ENCODE peak calls at places on chromosome 20, in six cellular contexts. N is activated CD8-positive, alpha-beta T cell treated with anti-CD3 and anti-CD28 coated beads for 36 hours; J is dorsolateral prefrontal cortex; Z is lower leg skin; R is CD4-positive, alpha-beta T cell; S is RWPE2. F is an unnamed sample.
A peak's percentile ranks its signal among the peaks of the same experiment; 100 is the strongest.

GRCh38 chr20:7967199-7967844 is 27.1 kb upstream of the HAO1 start:
- DNase-seq in N (no peak), J (no peak), Z (no peak), R (no peak), S (no peak), F (no peak)

GRCh38 chr20:4297141-4297826 is 281.9 kb upstream of the RNF24 start:
- DNase-seq in N (no peak), J (no peak), Z (peak; percentile 39), R (no peak), S (no peak), F (no peak)

GRCh38 chr20:36847009-36847709 is 28.8 kb upstream of the TLDC2 start:
- DNase-seq in N (no peak), J (peak; percentile 76), Z (peak; percentile 79), R (no peak), S (peak; percentile 96), F (no peak)

GRCh38 chr20:24208652-24209051 is 220.1 kb upstream of the GGTLC1 start:
- DNase-seq in N (no peak), J (no peak), Z (no peak), R (no peak), S (no peak), F (no peak)

GRCh38 chr20:52783769-52784168 is 188.4 kb upstream of the TSHZ2 start:
- DNase-seq in N (peak; percentile 26), J (no peak), Z (no peak), R (no peak), S (no peak), F (no peak)

GRCh38 chr20:25399038-25399430 is 8.4 kb upstream of the ABHD12 start:
- DNase-seq in N (peak; percentile 37), J (peak; percentile 21), Z (peak; percentile 31), R (no peak), S (no peak), F (peak; percentile 29)

GRCh38 chr20:419556-420168 is 11.6 kb downstream of the RBCK1 start:
- DNase-seq in N (no peak), J (peak; percentile 51), Z (no peak), R (no peak), S (no peak), F (no peak)

GRCh38 chr20:59439243-59439642 is 138.8 kb downstream of the EDN3 start:
- DNase-seq in N (no peak), J (no peak), Z (no peak), R (no peak), S (no peak), F (no peak)

GRCh38 chr20:44805991-44806729 is 4.2 kb downstream of the RIMS4 start:
- DNase-seq in N (no peak), J (peak; percentile 76), Z (peak; percentile 18), R (no peak), S (peak; percentile 81), F (peak; percentile 54)

GRCh38 chr20:23622839-23623343 is 14.9 kb downstream of the CST3 start:
- DNase-seq in N (no peak), J (no peak), Z (peak; percentile 76), R (no peak), S (no peak), F (no peak)

GRCh38 chr20:5215592-5216304 is 88.9 kb downstream of the CDS2 start:
- DNase-seq in N (no peak), J (no peak), Z (no peak), R (no peak), S (no peak), F (no peak)

GRCh38 chr20:61252601-61253263 is 671 bp downstream of the CDH4 start:
- DNase-seq in N (no peak), J (peak; percentile 14), Z (no peak), R (no peak), S (peak; percentile 82), F (peak; percentile 23)
- TF ChIP-seq CTCF in N (no peak), J (peak; percentile 4), Z (no peak), R (no peak), S (no peak), F (no peak)

GRCh38 chr20:19457551-19457950 is 245.1 kb downstream of the SLC24A3 start:
- DNase-seq in N (no peak), J (no peak), Z (no peak), R (no peak), S (no peak), F (no peak)

GRCh38 chr20:19463597-19463996 is 251.2 kb downstream of the SLC24A3 start:
- DNase-seq in N (no peak), J (no peak), Z (no peak), R (no peak), S (no peak), F (no peak)

GRCh38 chr20:19460386-19460785 is 247.9 kb downstream of the SLC24A3 start:
- DNase-seq in N (no peak), J (no peak), Z (no peak), R (no peak), S (no peak), F (no peak)

GRCh38 chr20:19466204-19466928 is 253.9 kb downstream of the SLC24A3 start:
- DNase-seq in N (no peak), J (no peak), Z (no peak), R (no peak), S (no peak), F (no peak)

DNA sequence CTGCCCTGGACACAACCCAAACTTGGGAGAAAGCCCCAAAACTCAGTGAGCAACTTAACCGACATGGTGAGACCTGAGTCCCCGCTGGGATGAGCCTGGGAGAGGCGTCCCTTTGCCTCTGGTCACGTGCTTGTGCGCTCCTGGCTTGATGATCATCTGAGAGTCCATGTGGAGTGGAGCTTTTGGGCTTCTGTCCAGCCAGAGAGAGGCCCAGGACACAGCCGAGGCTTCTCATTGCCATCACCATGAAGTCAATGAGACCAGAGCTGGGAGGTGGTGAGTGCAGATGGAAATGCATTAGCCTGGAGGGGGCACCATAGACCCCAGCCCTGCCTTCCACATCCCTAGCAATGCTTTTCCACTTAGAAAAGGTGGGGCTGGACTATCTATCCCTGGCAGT is 250.0 kb downstream of the SLC24A3 start:
- DNase-seq in N (no peak), J (no peak), Z (no peak), R (no peak), S (no peak), F (no peak)
- TF ChIP-seq CTCF in N (no peak), J (no peak), Z (no peak), R (no peak), S (no peak), F (no peak)

DNA sequence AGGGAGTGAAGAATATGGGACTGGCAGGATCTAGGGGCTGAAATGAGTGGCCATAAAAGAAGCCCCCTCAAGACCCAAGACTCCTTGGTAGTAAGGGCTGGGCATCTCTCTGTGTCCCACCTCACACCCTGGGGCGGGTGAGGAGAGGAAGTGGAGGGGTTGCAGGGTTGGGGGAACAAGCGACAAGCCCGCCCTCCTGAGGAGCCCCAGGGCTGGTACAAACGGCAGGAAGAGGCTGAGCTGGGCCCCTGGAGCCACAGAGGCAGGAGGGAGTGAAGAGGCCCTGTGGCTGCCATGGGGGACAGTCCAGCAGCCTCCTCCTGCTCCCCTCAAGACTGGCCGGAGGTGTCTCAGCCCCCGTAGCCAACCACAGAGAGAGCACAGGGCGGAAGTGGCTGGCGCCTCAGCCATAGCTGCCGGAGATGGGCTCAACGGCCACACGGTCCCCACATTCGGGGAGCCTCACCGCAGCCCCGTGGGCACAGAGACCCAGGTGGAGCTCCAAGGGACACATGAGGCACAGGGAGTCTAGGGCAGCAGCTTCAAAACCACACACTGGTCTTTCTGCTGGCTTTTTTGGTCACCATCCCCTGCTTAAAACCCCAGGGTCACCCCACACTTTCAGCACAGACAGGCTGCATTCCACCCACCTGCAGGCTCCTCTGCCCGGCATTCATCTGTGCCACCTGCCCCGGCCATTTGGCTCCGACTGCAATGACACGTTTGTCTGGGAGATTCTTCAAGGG is 586 bp downstream of the C20orf203 start:
- DNase-seq in N (peak; percentile 62), J (no peak), Z (no peak), R (no peak), S (no peak), F (no peak)
- TF ChIP-seq CTCF in N (no peak), J (no peak), Z (no peak), R (no peak), S (no peak), F (no peak)

GRCh38 chr20:49936153-49937022 is at the start of gene RNF114:
- DNase-seq in N (peak; percentile 92), J (peak; percentile 91), Z (peak; percentile 90), R (peak; percentile 91), S (peak; percentile 97), F (peak; percentile 88)
- TF ChIP-seq CTCF in N (no peak), J (peak; percentile 40), Z (no peak), R (no peak), S (peak; percentile 12), F (no peak)

DNA sequence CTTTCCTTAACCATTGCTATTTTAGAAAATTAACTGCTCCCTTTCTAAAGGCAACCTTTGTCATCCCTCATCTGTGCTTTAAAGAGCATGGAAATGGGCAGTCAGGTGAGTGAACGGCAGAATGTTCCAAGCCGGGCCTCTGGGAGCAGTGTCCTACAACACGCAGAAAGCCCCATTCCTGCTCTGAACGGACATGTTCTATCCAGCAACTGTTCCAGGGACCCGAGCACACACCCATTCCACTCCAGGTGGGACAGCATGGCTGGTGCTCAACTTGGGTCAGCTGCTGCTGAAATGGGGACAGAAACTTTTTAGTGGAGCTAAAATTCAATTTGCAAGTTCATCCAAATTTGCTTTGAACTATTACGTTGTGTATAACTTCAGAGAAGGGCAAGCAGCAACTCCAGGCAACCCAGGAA is 26.7 kb downstream of the DIDO1 start:
- DNase-seq in N (no peak), J (no peak), Z (no peak), R (no peak), S (peak; percentile 85), F (no peak)
- TF ChIP-seq CTCF in N (no peak), J (no peak), Z (no peak), R (no peak), S (no peak), F (no peak)

DNA sequence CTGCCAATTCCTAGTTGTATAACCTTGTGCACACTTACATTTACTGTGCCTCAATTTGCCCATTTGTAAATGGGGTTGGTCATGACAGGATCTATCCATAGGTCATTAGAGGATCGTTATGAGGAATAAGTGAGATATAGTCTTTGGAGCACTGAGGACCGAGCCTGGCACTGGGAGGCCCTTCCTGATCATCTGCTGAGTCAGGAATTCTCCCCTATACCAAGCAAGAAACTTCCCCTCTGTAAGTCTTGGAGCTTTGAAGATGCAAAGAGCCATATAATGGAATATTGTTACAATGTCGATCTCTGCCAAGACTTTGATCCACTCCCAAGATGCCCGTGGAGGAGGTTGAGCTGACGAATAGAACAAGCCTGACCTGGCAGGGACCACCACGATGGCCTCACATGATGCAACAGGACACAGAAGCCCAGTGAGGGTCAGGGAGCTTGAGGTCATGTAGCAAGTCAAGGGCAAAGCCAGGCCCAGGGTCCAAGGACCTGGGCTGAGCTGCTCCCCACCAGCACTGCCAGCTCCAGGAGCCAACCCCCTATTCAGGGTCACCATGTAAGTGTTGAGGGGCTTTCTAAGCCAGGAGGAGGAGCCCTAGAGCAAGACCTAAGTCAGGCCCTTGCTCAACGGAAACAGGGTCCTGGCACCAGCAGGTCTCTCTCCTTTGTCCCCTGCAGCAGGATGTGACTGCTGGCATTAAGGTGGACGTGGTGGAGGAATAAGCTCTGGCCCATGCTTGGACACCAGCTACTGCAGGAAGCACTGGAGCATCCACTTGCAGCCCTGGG is 16.7 kb downstream of the PDRG1 start:
- DNase-seq in N (no peak), J (no peak), Z (no peak), R (no peak), S (no peak), F (no peak)
- TF ChIP-seq CTCF in N (no peak), J (no peak), Z (no peak), R (no peak), S (no peak), F (no peak)

GRCh38 chr20:6685181-6685582 is 82.3 kb upstream of the BMP2 start:
- DNase-seq in N (no peak), J (no peak), Z (no peak), R (no peak), S (no peak), F (no peak)
- TF ChIP-seq CTCF in N (no peak), J (no peak), Z (no peak), R (no peak), S (peak; percentile 8), F (no peak)

GRCh38 chr20:3115190-3116107 is 30.9 kb upstream of the AVP start:
- DNase-seq in N (no peak), J (no peak), Z (no peak), R (no peak), S (no peak), F (peak; percentile 23)
- TF ChIP-seq CTCF in N (peak; percentile 94), J (peak; percentile 79), Z (no peak), R (peak; percentile 87), S (peak; percentile 93), F (peak; percentile 80)

F was measured in neural crest cell.